ENCODE peak calls at places on chromosomes 12 and 14, in seven cellular contexts. P, J, C, V, O, R and F are unnamed samples. For H3K27me3, the result is how much of the 10 kb centered on the place peaks cover.

GRCh38 chr12:13173537-13173936 is 23.0 kb upstream of the EMP1 start:
- DNase-seq in V (peak), O (no peak), R (peak), C (peak), P (peak), J (peak), F (no peak)

GRCh38 chr14:74612346-74613021 is 447 bp upstream of the LTBP2 start:
- DNase-seq in V (peak), J (peak), C (peak), O (peak), P (peak), R (peak), F (no peak)

GRCh38 chr14:43778607-43778955 is 728.5 kb downstream of the FSCB start:
- DNase-seq in V (no peak), P (no peak), O (no peak), J (peak), C (no peak), R (no peak), F (no peak)

GRCh38 chr14:101561145-101561896 is at the start of gene DIO3:
- DNase-seq in P (no peak), C (no peak), R (peak), O (peak), V (no peak), J (peak), F (no peak)

GRCh38 chr14:89179891-89180404 is 237.1 kb downstream of the FOXN3 start:
- DNase-seq in P (no peak), C (no peak), R (no peak), V (no peak), O (no peak), J (no peak), F (no peak)

GRCh38 chr14:32669416-32669815 is 269.3 kb upstream of the NPAS3 start:
- DNase-seq in J (no peak), P (no peak), O (no peak), V (no peak), C (no peak), R (no peak), F (no peak)

GRCh38 chr14:51321036-51321435 is 81.0 kb downstream of the TMX1 start:
- DNase-seq in O (no peak), P (no peak), V (no peak), C (no peak), R (no peak), J (no peak), F (no peak)

GRCh38 chr12:13339538-13339937 is 143.0 kb downstream of the EMP1 start:
- DNase-seq in V (no peak), C (peak), J (peak), R (no peak), O (no peak), P (no peak), F (no peak)

GRCh38 chr14:75614179-75614578 is 35.8 kb downstream of the FLVCR2 start:
- DNase-seq in R (no peak), V (no peak), O (no peak), P (no peak), C (no peak), J (no peak), F (no peak)

DNA sequence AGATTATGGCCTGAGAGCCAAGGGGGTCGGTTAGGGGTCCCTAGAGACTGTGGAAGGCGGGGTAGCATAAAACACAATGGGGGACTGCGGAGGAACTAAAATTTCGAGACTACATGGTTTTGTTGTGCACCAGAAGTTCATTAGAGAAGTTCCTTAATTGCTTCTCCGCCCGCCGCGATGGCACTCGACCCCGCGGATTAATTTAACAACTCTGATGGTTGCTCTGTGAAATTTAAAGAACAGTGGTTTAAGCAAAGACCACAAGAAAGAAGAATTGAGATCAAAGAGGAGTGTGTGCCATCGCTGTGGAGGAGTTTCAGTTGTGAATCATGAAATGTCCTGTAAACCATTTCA is 1.4 kb upstream of the CCDC88C start:
- DNase-seq in C (no peak), P (no peak), O (no peak), V (no peak), J (no peak), R (no peak), F (no peak)
- TF ChIP-seq CTCF in C (no peak), P (no peak), O (no peak), V (no peak), J (no peak), R (no peak), F (peak)

GRCh38 chr12:15527201-15527782 is 205.0 kb downstream of the PTPRO start:
- DNase-seq in O (no peak), V (peak), P (no peak), J (peak), C (no peak), R (peak), F (no peak)

GRCh38 chr12:15528666-15529065 is 206.4 kb downstream of the PTPRO start:
- DNase-seq in J (no peak), O (no peak), C (no peak), V (no peak), R (no peak), P (no peak), F (no peak)

GRCh38 chr12:15534322-15534721 is 212.0 kb downstream of the PTPRO start:
- DNase-seq in R (no peak), V (no peak), O (no peak), J (no peak), P (no peak), C (no peak), F (no peak)

GRCh38 chr12:15532364-15532977 is 210.2 kb downstream of the PTPRO start:
- DNase-seq in C (peak), J (peak), O (peak), R (peak), V (no peak), P (no peak), F (no peak)

DNA sequence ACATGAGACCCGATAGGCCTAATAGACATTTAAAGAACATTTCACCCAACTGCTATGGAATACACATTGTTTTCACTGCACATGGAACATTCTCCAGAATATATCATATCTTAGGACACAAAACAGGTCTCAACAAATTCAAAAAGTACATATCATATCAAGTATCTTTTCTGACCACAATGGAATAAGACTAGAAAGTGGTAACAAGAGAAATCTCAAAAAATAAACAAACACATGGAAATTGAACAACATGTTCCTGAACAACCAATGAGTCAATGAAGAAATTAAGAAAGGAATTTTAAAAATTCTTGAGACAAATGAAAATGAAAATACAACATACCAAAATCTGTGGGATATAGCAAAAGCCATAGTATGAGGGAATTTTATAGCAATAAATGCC is 208.1 kb downstream of the PTPRO start:
- DNase-seq in J (no peak), P (no peak), V (no peak), C (no peak), R (no peak), O (no peak), F (no peak)
- H3K27me3 ChIP-seq in J (under half), P (under half), V (under half), C (under half), R (under half), O (under half), F (under half)

GRCh38 chr12:96356831-96357230 is 43.4 kb downstream of the CDK17 start:
- DNase-seq in V (no peak), P (no peak), O (no peak), C (no peak), R (no peak), J (no peak), F (no peak)

GRCh38 chr12:96354844-96355534 is 45.2 kb downstream of the CDK17 start:
- DNase-seq in R (no peak), V (no peak), P (no peak), C (no peak), O (no peak), J (no peak), F (no peak)

GRCh38 chr12:96360550-96360949 is 39.7 kb downstream of the CDK17 start:
- DNase-seq in O (no peak), R (no peak), V (no peak), J (no peak), C (no peak), P (no peak), F (no peak)

GRCh38 chr12:96361074-96361473 is 39.2 kb downstream of the CDK17 start:
- DNase-seq in C (no peak), J (no peak), P (no peak), O (no peak), R (no peak), V (no peak), F (no peak)

GRCh38 chr12:96359328-96359727 is 40.9 kb downstream of the CDK17 start:
- DNase-seq in V (no peak), J (peak), O (no peak), P (no peak), R (no peak), C (no peak), F (no peak)
- TF ChIP-seq CTCF in V (no peak), J (no peak), O (no peak), P (no peak), R (no peak), C (no peak), F (no peak)

GRCh38 chr14:36363704-36364103 is 43.3 kb upstream of the MBIP start:
- DNase-seq in V (no peak), R (no peak), C (no peak), O (no peak), P (no peak), J (no peak), F (no peak)

GRCh38 chr14:36361210-36361853 is 40.9 kb upstream of the MBIP start:
- DNase-seq in P (no peak), O (no peak), R (no peak), V (no peak), J (no peak), C (no peak), F (no peak)

GRCh38 chr14:36362648-36363047 is 42.2 kb upstream of the MBIP start:
- DNase-seq in J (no peak), P (no peak), R (no peak), C (no peak), V (no peak), O (no peak), F (no peak)

GRCh38 chr14:36367985-36368774 is 47.7 kb upstream of the MBIP start:
- DNase-seq in O (no peak), J (peak), C (no peak), R (no peak), V (no peak), P (no peak), F (no peak)

DNA sequence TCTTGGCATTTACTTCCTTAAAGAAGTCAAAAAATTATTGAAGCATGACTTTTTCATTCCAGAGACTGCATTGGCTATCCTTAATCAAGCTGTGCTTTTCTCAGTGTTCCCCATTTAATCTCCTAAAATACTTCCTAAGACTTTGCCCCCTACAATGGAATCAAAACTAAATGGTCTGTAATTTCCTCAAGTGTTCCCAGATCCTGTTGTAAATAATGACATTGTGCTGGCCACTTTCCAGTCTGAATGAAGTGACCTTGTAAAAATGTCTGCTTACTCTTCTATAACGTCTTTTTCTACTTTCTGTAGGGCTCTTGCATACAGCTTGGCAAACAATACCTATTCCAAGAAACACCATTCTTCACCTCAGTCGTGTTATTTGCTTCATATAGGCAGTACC is 45.3 kb upstream of the MBIP start:
- DNase-seq in O (no peak), J (no peak), R (no peak), C (no peak), V (no peak), P (no peak), F (no peak)
- H3K27me3 ChIP-seq in O (under half), J (half or more), R (under half), C (under half), V (under half), P (under half), F (under half)

GRCh38 chr14:61726772-61727658 is 31.7 kb downstream of the HIF1A start:
- DNase-seq in C (no peak), P (no peak), R (no peak), V (no peak), O (no peak), J (no peak), F (no peak)

GRCh38 chr14:61736751-61737150 is 25.5 kb upstream of the SNAPC1 start:
- DNase-seq in R (no peak), J (peak), C (no peak), V (no peak), O (no peak), P (no peak), F (no peak)

GRCh38 chr14:61733972-61734371 is 28.2 kb upstream of the SNAPC1 start:
- DNase-seq in C (no peak), V (no peak), J (peak), P (no peak), O (no peak), R (no peak), F (no peak)

DNA sequence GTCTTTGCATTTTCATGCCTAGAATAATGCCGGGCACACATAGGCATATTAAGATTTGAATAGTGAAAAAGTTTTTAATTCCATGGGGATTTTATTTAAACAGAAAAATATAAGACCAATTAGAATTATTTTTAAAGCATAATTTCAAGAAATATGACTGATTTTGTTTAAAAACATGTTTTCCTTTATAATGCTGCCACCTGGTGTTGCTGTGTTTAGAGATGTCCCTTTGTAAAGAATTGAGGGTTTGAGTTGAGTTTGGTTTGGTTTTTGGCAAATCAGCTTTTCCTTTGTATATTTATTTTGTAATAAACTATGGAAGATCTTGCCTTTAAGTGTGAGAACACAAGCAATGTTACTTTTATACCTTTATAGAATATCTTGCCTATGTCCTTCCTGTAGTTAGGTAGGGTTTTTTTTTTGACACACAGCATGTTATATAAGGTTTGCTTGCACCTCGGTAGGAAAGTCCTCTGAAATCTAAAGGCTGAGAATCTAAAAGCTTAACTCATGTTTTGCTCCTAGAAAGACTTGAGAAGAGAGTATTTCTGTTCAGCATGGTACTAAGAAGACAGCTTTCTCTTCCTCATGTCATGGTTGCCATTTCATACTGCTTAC is 31.4 kb upstream of the SNAPC1 start:
- DNase-seq in O (no peak), P (no peak), J (peak), R (no peak), C (no peak), V (no peak), F (no peak)
- TF ChIP-seq CTCF in O (peak), P (no peak), J (peak), R (peak), C (peak), V (peak), F (peak)

GRCh38 chr12:132395192-132395907 is 66.0 kb upstream of the GALNT9 start:
- DNase-seq in O (no peak), P (peak), V (no peak), R (no peak), C (no peak), J (no peak), F (no peak)
- H3K27me3 ChIP-seq in O (under half), P (half or more), V (under half), R (half or more), C (under half), J (half or more), F (under half)